ENCODE peak calls at places on chromosomes 1 and 21, in seven cellular contexts. R, C, O, I, F, M and X are unnamed samples.

GRCh38 chr1:153359241-153359640 is 1.6 kb downstream of the S100A9 start:
- DNase-seq in R (no peak), C (no peak), O (no peak), I (no peak), F (no peak), M (no peak), X (no peak)

GRCh38 chr1:209319549-209319948 is 264.0 kb upstream of the CAMK1G start:
- DNase-seq in R (no peak), C (no peak), O (no peak), I (no peak), F (no peak), M (no peak), X (no peak)

GRCh38 chr1:21814981-21815583 is 3.0 kb downstream of the LDLRAD2 start:
- DNase-seq in R (no peak), C (no peak), O (no peak), I (peak), F (no peak), M (no peak), X (no peak)

GRCh38 chr1:182698977-182699672 is 14.7 kb upstream of the RGS8 start:
- DNase-seq in R (no peak), C (no peak), O (no peak), I (no peak), F (no peak), M (no peak), X (no peak)

GRCh38 chr1:69328186-69328585 is 239.5 kb upstream of the LRRC7 start:
- DNase-seq in R (no peak), C (no peak), O (no peak), I (no peak), F (no peak), M (no peak), X (no peak)

GRCh38 chr1:21573971-21574458 is 64.8 kb downstream of the ALPL start:
- DNase-seq in R (peak), C (peak), O (no peak), I (peak), F (peak), M (peak), X (no peak)

GRCh38 chr1:237179511-237179910 is 137.5 kb downstream of the RYR2 start:
- DNase-seq in R (no peak), C (no peak), O (no peak), I (no peak), F (no peak), M (no peak), X (no peak)

GRCh38 chr1:10761503-10762152 is 34.8 kb downstream of the CASZ1 start:
- DNase-seq in R (no peak), C (no peak), O (no peak), I (no peak), F (no peak), M (peak), X (no peak)

GRCh38 chr1:8517579-8518489 is 199.9 kb downstream of the SLC45A1 start:
- DNase-seq in R (no peak), C (peak), O (no peak), I (no peak), F (no peak), M (peak), X (no peak)

GRCh38 chr21:38306407-38306806 is 49.6 kb downstream of the KCNJ15 start:
- DNase-seq in R (no peak), C (no peak), O (no peak), I (no peak), F (no peak), M (peak), X (no peak)

GRCh38 chr21:36783612-36784383 is 84.9 kb downstream of the SIM2 start:
- DNase-seq in R (no peak), C (no peak), O (no peak), I (no peak), F (peak), M (peak), X (no peak)

GRCh38 chr21:45543710-45544448 is 1.6 kb upstream of the SLC19A1 start:
- DNase-seq in R (no peak), C (no peak), O (no peak), I (peak), F (no peak), M (no peak), X (no peak)

GRCh38 chr1:204830671-204831585 is 39.7 kb upstream of the NFASC start:
- DNase-seq in R (no peak), C (no peak), O (no peak), I (no peak), F (no peak), M (no peak), X (no peak)
- H3K9ac ChIP-seq in R (no peak), C (no peak), O (no peak), I (no peak), F (no peak), M (no peak), X (no peak)

DNA sequence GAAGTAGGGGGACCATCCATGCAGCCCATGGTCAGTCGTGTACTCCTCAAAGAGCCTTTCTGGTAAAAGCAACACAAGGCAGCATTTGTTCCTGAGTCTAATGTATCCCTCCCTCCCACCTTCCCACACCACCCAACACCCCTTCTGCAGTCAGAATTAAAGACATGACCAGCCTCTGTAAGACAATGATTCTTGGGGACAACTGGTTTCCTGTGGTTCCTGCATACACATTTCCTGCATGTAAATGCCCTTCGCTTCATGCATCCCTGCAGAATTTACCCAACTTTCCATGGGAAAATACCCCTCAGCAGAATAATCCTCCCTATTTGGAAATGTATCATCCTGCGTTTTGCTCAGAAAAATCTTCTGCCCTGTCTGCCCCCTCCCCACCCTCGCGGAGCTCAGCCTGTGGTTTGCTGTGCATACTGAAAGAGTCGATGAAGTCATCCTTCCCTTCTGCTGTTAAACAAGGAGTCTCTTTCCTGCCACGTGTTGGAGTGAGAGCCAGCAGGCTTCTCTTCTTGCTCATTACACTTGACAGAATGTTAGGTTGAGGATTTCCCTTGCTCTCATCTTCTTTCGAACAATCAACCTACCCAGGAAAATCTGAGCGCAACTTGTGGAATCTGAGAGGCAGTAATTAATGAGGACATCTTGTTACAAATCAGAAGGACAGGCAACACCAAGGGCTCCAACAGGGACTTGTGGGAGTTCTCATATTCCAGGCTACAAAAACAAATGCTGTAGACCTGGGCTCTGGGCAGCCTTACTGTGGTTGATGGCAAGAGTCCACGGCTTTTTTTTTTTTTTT is 4.7 kb downstream of the TNN start:
- DNase-seq in R (no peak), C (no peak), O (no peak), I (no peak), F (no peak), M (peak), X (peak)
- TF ChIP-seq POLR2AphosphoS5 in R (no peak), C (no peak), O (no peak), I (no peak), F (no peak), M (no peak), X (peak)

GRCh38 chr1:36339215-36339614 is 15.8 kb upstream of the EVA1B start:
- DNase-seq in R (no peak), C (no peak), O (no peak), I (no peak), F (no peak), M (no peak), X (no peak)
- H3K9ac ChIP-seq in R (no peak), C (no peak), O (no peak), I (no peak), F (no peak), M (no peak), X (no peak)

GRCh38 chr1:147569587-147570241 is 28.4 kb downstream of the BCL9 start:
- DNase-seq in R (no peak), C (no peak), O (no peak), I (no peak), F (no peak), M (no peak), X (no peak)
- TF ChIP-seq POLR2AphosphoS5 in R (no peak), C (no peak), O (no peak), I (no peak), F (no peak), M (no peak), X (no peak)

GRCh38 chr1:160169553-160170399 is 18.4 kb downstream of the ATP1A4 start:
- DNase-seq in R (peak), C (no peak), O (peak), I (no peak), F (no peak), M (no peak), X (peak)
- H3K9ac ChIP-seq in R (no peak), C (no peak), O (no peak), I (no peak), F (no peak), M (no peak), X (no peak)